ENCODE peak calls at places on chromosomes 2 and 18, in nine cellular contexts. M, L, Q, D, R, E, K, V and B are unnamed samples.
A peak's percentile ranks its signal among the peaks of the same experiment; 100 is the strongest.

GRCh38 chr2:64522843-64523428 is 1.2 kb upstream of the AFTPH start:
- ATAC-seq in M (no peak), L (peak; percentile 5), Q (no peak), D (no peak), R (peak; percentile 37), E (no peak), K (no peak), V (peak; percentile 6), B (peak; percentile 17)

GRCh38 chr2:241508240-241508509 is 209 bp downstream of the STK25 start:
- ATAC-seq in M (peak; percentile 55), L (peak; percentile 54), Q (no peak), D (no peak), R (peak; percentile 58), E (peak; percentile 36), K (peak; percentile 29), V (peak; percentile 55), B (peak; percentile 36)

GRCh38 chr2:25279091-25279651 is 62.6 kb downstream of the DNMT3A start:
- ATAC-seq in M (no peak), L (peak; percentile 11), Q (no peak), D (no peak), R (peak; percentile 41), E (no peak), K (peak; percentile 77), V (peak; percentile 81), B (no peak)

GRCh38 chr2:172256886-172257285 is 154.2 kb upstream of the DLX2 start:
- ATAC-seq in M (no peak), L (no peak), Q (no peak), D (no peak), R (no peak), E (no peak), K (no peak), V (no peak), B (peak; percentile 43)

GRCh38 chr2:111909079-111909478 is 10.7 kb downstream of the MERTK start:
- ATAC-seq in M (no peak), L (no peak), Q (no peak), D (no peak), R (peak; percentile 33), E (no peak), K (no peak), V (no peak), B (no peak)

GRCh38 chr2:147297820-147298219 is 547.0 kb upstream of the ACVR2A start:
- ATAC-seq in M (no peak), L (no peak), Q (peak; percentile 78), D (no peak), R (no peak), E (peak; percentile 68), K (peak; percentile 28), V (no peak), B (no peak)

GRCh38 chr18:76383636-76384035 is 111.4 kb downstream of the ZNF516 start:
- ATAC-seq in M (no peak), L (no peak), Q (no peak), D (no peak), R (no peak), E (no peak), K (no peak), V (no peak), B (no peak)

GRCh38 chr18:28112056-28112470 is 64.9 kb downstream of the CDH2 start:
- ATAC-seq in M (no peak), L (peak; percentile 63), Q (no peak), D (no peak), R (no peak), E (no peak), K (no peak), V (no peak), B (peak; percentile 42)

GRCh38 chr2:9097239-9097638 is 93.8 kb upstream of the MBOAT2 start:
- ATAC-seq in M (no peak), L (no peak), Q (no peak), D (no peak), R (no peak), E (no peak), K (no peak), V (no peak), B (no peak)

GRCh38 chr2:145043399-145043834 is 523.5 kb upstream of the ZEB2 start:
- ATAC-seq in M (no peak), L (no peak), Q (no peak), D (no peak), R (no peak), E (no peak), K (no peak), V (no peak), B (no peak)

GRCh38 chr2:200747668-200748618 is 63.8 kb upstream of the BZW1 start:
- ATAC-seq in M (no peak), L (peak; percentile 96), Q (no peak), D (no peak), R (peak; percentile 70), E (no peak), K (no peak), V (no peak), B (peak; percentile 34)

GRCh38 chr18:74773171-74773624 is 175.5 kb downstream of the ZNF407 start:
- ATAC-seq in M (no peak), L (no peak), Q (no peak), D (no peak), R (no peak), E (no peak), K (peak; percentile 25), V (no peak), B (no peak)

GRCh38 chr2:164840930-164841718 is 499 bp downstream of the COBLL1 start:
- ATAC-seq in M (peak; percentile 81), L (peak; percentile 84), Q (peak; percentile 34), D (peak; percentile 42), R (peak; percentile 78), E (peak; percentile 80), K (peak; percentile 81), V (peak; percentile 85), B (peak; percentile 90)

GRCh38 chr2:639703-640102 is 37.5 kb downstream of the TMEM18 start:
- ATAC-seq in M (no peak), L (no peak), Q (no peak), D (no peak), R (no peak), E (no peak), K (no peak), V (no peak), B (no peak)

GRCh38 chr2:201680743-201681142 is 17.7 kb downstream of the MPP4 start:
- ATAC-seq in M (peak; percentile 100), L (no peak), Q (no peak), D (no peak), R (no peak), E (no peak), K (no peak), V (peak; percentile 39), B (peak; percentile 57)

GRCh38 chr2:17763641-17764333 is 9.8 kb downstream of the GEN1 start:
- ATAC-seq in M (no peak), L (no peak), Q (no peak), D (no peak), R (no peak), E (no peak), K (no peak), V (no peak), B (no peak)

GRCh38 chr2:46914578-46915230 is 902 bp downstream of the MCFD2 start:
- ATAC-seq in M (no peak), L (no peak), Q (no peak), D (no peak), R (no peak), E (no peak), K (no peak), V (no peak), B (peak; percentile 2)

GRCh38 chr2:127893033-127893432 is 7.3 kb upstream of the AMMECR1L start:
- ATAC-seq in M (no peak), L (no peak), Q (no peak), D (no peak), R (no peak), E (no peak), K (no peak), V (no peak), B (no peak)

GRCh38 chr2:233556756-233557736 is 9.5 kb downstream of the USP40 start:
- ATAC-seq in M (peak; percentile 94), L (peak; percentile 94), Q (peak; percentile 29), D (peak; percentile 47), R (peak; percentile 81), E (peak; percentile 59), K (no peak), V (peak; percentile 62), B (peak; percentile 74)

GRCh38 chr2:144660518-144661316 is 140.8 kb upstream of the ZEB2 start:
- ATAC-seq in M (peak; percentile 27), L (peak; percentile 57), Q (no peak), D (no peak), R (peak; percentile 34), E (no peak), K (peak; percentile 53), V (peak; percentile 85), B (peak; percentile 51)

GRCh38 chr2:19609266-19609665 is 250.8 kb upstream of the OSR1 start:
- ATAC-seq in M (no peak), L (no peak), Q (no peak), D (no peak), R (no peak), E (no peak), K (no peak), V (no peak), B (no peak)

GRCh38 chr2:241576293-241576654 is 17.7 kb downstream of the BOK start:
- ATAC-seq in M (peak; percentile 23), L (no peak), Q (no peak), D (no peak), R (peak; percentile 11), E (no peak), K (no peak), V (peak; percentile 5), B (no peak)

GRCh38 chr2:96602330-96602823 is 35.7 kb downstream of the KANSL3 start:
- ATAC-seq in M (peak; percentile 69), L (no peak), Q (no peak), D (no peak), R (peak; percentile 93), E (no peak), K (no peak), V (peak; percentile 68), B (no peak)

GRCh38 chr2:94980406-94980805 is 45.1 kb upstream of the MAL start:
- ATAC-seq in M (no peak), L (no peak), Q (no peak), D (no peak), R (no peak), E (no peak), K (no peak), V (no peak), B (no peak)

GRCh38 chr2:102418421-102418961 is 4.5 kb upstream of the IL18RAP start:
- ATAC-seq in M (no peak), L (no peak), Q (peak; percentile 67), D (peak; percentile 92), R (no peak), E (peak; percentile 70), K (peak; percentile 52), V (peak; percentile 41), B (no peak)

GRCh38 chr18:35415511-35416427 is 38.6 kb upstream of the ZNF396 start:
- ATAC-seq in M (no peak), L (no peak), Q (peak; percentile 24), D (no peak), R (no peak), E (peak; percentile 86), K (peak; percentile 31), V (peak; percentile 88), B (no peak)

GRCh38 chr2:218406949-218407703 is 7.5 kb downstream of the CTDSP1 start:
- ATAC-seq in M (peak; percentile 10), L (peak; percentile 16), Q (peak; percentile 34), D (peak; percentile 65), R (peak; percentile 37), E (peak; percentile 36), K (no peak), V (peak; percentile 17), B (peak; percentile 32)

GRCh38 chr2:240383871-240384700 is 51.4 kb upstream of the GPC1 start:
- ATAC-seq in M (no peak), L (no peak), Q (no peak), D (no peak), R (no peak), E (no peak), K (no peak), V (no peak), B (no peak)